ENCODE peak calls at places on chromosomes 11 and 22, in ten cellular contexts. L is A172; B is RPMI8226; K is lower leg skin; D is uterus; O is SK-MEL-5; V is Panc1; F is stimulated activated CD4-positive, alpha-beta T cell treated with anti-CD3 and anti-CD28 coated beads, Interleukin-4, amount 100 ng/mL, for 48 hours; S is NCI-H774; J is stimulated activated naive B cell treated with anti-CD40 and anti-IgM and Interleukin-4, amounts not matched to agents 10 μg/mL and 1 μg/mL and 100 μg/mL, for 72 hours. A is an unnamed sample.

GRCh38 chr11:69854719-69855118 is 35.5 kb upstream of the FGF3 start:
- DNase-seq in K (peak), D (no peak), F (no peak), L (peak), S (no peak), V (no peak), O (no peak), J (no peak), B (no peak), A (no peak)

GRCh38 chr11:95100856-95101507 is 11.3 kb downstream of the ENDOD1 start:
- DNase-seq in L (no peak), K (no peak), V (no peak), J (no peak), B (no peak), F (no peak), D (no peak), O (no peak), S (no peak), A (no peak)

GRCh38 chr11:71566081-71566620 is 788 bp downstream of the KRTAP5-10 start:
- DNase-seq in D (no peak), S (no peak), K (no peak), J (no peak), B (no peak), V (no peak), L (no peak), F (no peak), O (no peak), A (no peak)

GRCh38 chr22:45051419-45051818 is 41.6 kb upstream of the PHF21B start:
- DNase-seq in S (no peak), O (no peak), K (no peak), B (no peak), J (no peak), L (no peak), F (no peak), D (no peak), V (no peak), A (no peak)

GRCh38 chr11:101441747-101442146 is 142.1 kb downstream of the TRPC6 start:
- DNase-seq in L (no peak), B (no peak), D (no peak), F (no peak), V (no peak), S (peak), K (no peak), O (no peak), J (no peak), A (no peak)

GRCh38 chr11:133710241-133710640 is 135.1 kb downstream of the SPATA19 start:
- DNase-seq in B (no peak), F (no peak), V (no peak), O (no peak), D (no peak), K (no peak), S (no peak), L (no peak), J (no peak), A (no peak)

GRCh38 chr11:61996933-61997332 is 29.5 kb upstream of the FTH1 start:
- DNase-seq in F (no peak), L (no peak), J (no peak), O (no peak), D (no peak), B (no peak), K (peak), S (no peak), V (no peak), A (no peak)

GRCh38 chr11:12089473-12089872 is 20.9 kb upstream of the MICAL2 start:
- DNase-seq in L (no peak), B (no peak), F (no peak), J (no peak), V (no peak), K (peak), D (no peak), S (no peak), O (no peak), A (no peak)

GRCh38 chr22:22168190-22168940 is 76.2 kb upstream of the VPREB1 start:
- DNase-seq in F (no peak), D (no peak), K (no peak), J (no peak), B (peak), L (peak), O (peak), S (peak), V (no peak), A (peak)

GRCh38 chr11:121067453-121067852 is 33.6 kb upstream of the TECTA start:
- DNase-seq in S (peak), J (no peak), L (no peak), D (no peak), O (no peak), F (no peak), B (peak), K (no peak), V (no peak), A (no peak)

GRCh38 chr22:26903030-26903856 is 245.9 kb downstream of the MIAT start:
- DNase-seq in L (no peak), S (no peak), K (no peak), O (no peak), D (no peak), V (no peak), J (no peak), F (no peak), B (no peak), A (no peak)

GRCh38 chr11:121237686-121238658 is 54.6 kb upstream of the SC5D start:
- DNase-seq in B (no peak), D (peak), V (no peak), L (no peak), O (peak), F (peak), J (no peak), K (no peak), S (peak), A (no peak)

GRCh38 chr11:97361812-97362378 is 972.1 kb downstream of the JRKL start:
- DNase-seq in S (no peak), V (no peak), O (no peak), B (no peak), D (no peak), J (no peak), F (no peak), K (no peak), L (peak), A (no peak)

GRCh38 chr11:2559527-2560311 is 114.9 kb downstream of the KCNQ1 start:
- DNase-seq in D (no peak), K (no peak), B (no peak), O (no peak), V (no peak), J (no peak), S (no peak), F (no peak), L (no peak), A (no peak)

GRCh38 chr11:17649261-17649660 is 70.1 kb upstream of the MYOD1 start:
- DNase-seq in L (no peak), S (no peak), J (no peak), O (no peak), D (no peak), B (no peak), V (no peak), F (no peak), K (peak), A (no peak)

GRCh38 chr11:6855971-6856542 is 6.8 kb upstream of the OR10A2 start:
- DNase-seq in J (no peak), D (no peak), K (no peak), S (no peak), F (no peak), O (no peak), B (no peak), L (peak), V (no peak), A (no peak)

GRCh38 chr11:68684385-68685356 is at the start of gene GAL:
- DNase-seq in D (no peak), L (no peak), J (no peak), K (no peak), V (no peak), F (no peak), B (peak), S (no peak), O (no peak), A (no peak)

GRCh38 chr11:132220464-132220863 is 850.0 kb downstream of the NTM start:
- DNase-seq in J (no peak), V (no peak), S (no peak), L (no peak), D (no peak), F (no peak), B (no peak), K (no peak), O (no peak), A (no peak)

GRCh38 chr11:83039566-83039965 is 32.1 kb downstream of the RAB30 start:
- DNase-seq in L (no peak), F (no peak), J (no peak), K (no peak), S (no peak), D (no peak), B (no peak), V (no peak), O (no peak), A (no peak)

GRCh38 chr11:17921620-17922473 is 91.0 kb downstream of the SERGEF start:
- DNase-seq in D (no peak), V (no peak), J (no peak), K (no peak), O (no peak), L (no peak), B (peak), F (no peak), S (no peak), A (no peak)

GRCh38 chr22:20545681-20546521 is 38.5 kb downstream of the MED15 start:
- DNase-seq in V (no peak), J (no peak), B (no peak), S (no peak), L (no peak), F (no peak), D (peak), O (no peak), K (no peak), A (no peak)

GRCh38 chr22:50401907-50402306 is 58.8 kb downstream of the PPP6R2 start:
- DNase-seq in V (no peak), F (no peak), K (no peak), S (no peak), J (no peak), B (no peak), O (no peak), L (no peak), D (no peak), A (no peak)

GRCh38 chr22:24440270-24440717 is 12.9 kb downstream of the ADORA2A start:
- DNase-seq in D (no peak), V (no peak), K (no peak), J (no peak), F (no peak), L (no peak), O (no peak), S (no peak), B (no peak), A (no peak)

GRCh38 chr11:65013130-65013691 is 749 bp upstream of the ARL2 start:
- DNase-seq in D (peak), V (no peak), F (peak), O (peak), L (no peak), K (peak), J (peak), S (peak), B (peak), A (peak)